ENCODE peak calls at places on chromosomes 12 and 14, in four cellular contexts. A, X, Y and L are unnamed samples. For H3K9me3, the result is how much of the 10 kb centered on the place peaks cover.

GRCh38 chr12:54306925-54307731 is 6.3 kb upstream of the NFE2 start:
- DNase-seq in A (no peak), X (peak), Y (peak), L (no peak)

GRCh38 chr14:93915800-93916199 is 11.3 kb upstream of the FAM181A start:
- DNase-seq in A (no peak), X (no peak), Y (no peak), L (no peak)

GRCh38 chr14:93528884-93529558 is 98.3 kb downstream of the UNC79 start:
- DNase-seq in A (no peak), X (peak), Y (no peak), L (no peak)

GRCh38 chr12:83996671-83997070 is 915.9 kb downstream of the SLC6A15 start:
- DNase-seq in A (no peak), X (peak), Y (no peak), L (no peak)

GRCh38 chr14:104926619-104927431 is 2.1 kb downstream of the PLD4 start:
- DNase-seq in A (no peak), X (no peak), Y (no peak), L (no peak)

GRCh38 chr12:7207866-7208612 is 18.6 kb downstream of the PEX5 start:
- DNase-seq in A (no peak), X (no peak), Y (no peak), L (no peak)

GRCh38 chr14:46769292-46769691 is 117.7 kb upstream of the RPL10L start:
- DNase-seq in A (no peak), X (no peak), Y (no peak), L (no peak)

GRCh38 chr12:68792952-68793351 is 15.0 kb upstream of the MDM2 start:
- DNase-seq in A (no peak), X (peak), Y (no peak), L (no peak)

GRCh38 chr12:86623267-86623666 is 367.1 kb upstream of the MGAT4C start:
- DNase-seq in A (no peak), X (no peak), Y (no peak), L (no peak)

GRCh38 chr12:72282721-72283120 is 10.6 kb downstream of the TRHDE start:
- DNase-seq in A (no peak), X (peak), Y (no peak), L (no peak)

GRCh38 chr12:11756022-11756421 is 106.5 kb downstream of the ETV6 start:
- DNase-seq in A (no peak), X (no peak), Y (no peak), L (no peak)

GRCh38 chr14:98909251-98909944 is 362.6 kb downstream of the BCL11B start:
- DNase-seq in A (no peak), X (peak), Y (no peak), L (no peak)

GRCh38 chr14:71716371-71716770 is 215.9 kb upstream of the RGS6 start:
- DNase-seq in A (no peak), X (no peak), Y (no peak), L (no peak)

GRCh38 chr14:95516554-95517209 is at the start of gene SYNE3:
- DNase-seq in A (peak), X (peak), Y (peak), L (peak)

GRCh38 chr12:51377099-51377984 is 13.9 kb downstream of the GALNT6 start:
- DNase-seq in A (no peak), X (no peak), Y (no peak), L (no peak)

GRCh38 chr12:56267443-56268071 is 815 bp downstream of the COQ10A start:
- DNase-seq in A (no peak), X (no peak), Y (no peak), L (no peak)

GRCh38 chr14:64943981-64944520 is 1.5 kb upstream of the GPX2 start:
- DNase-seq in A (no peak), X (no peak), Y (no peak), L (no peak)

GRCh38 chr12:46841891-46842290 is 16.1 kb upstream of the SLC38A4 start:
- DNase-seq in A (no peak), X (no peak), Y (no peak), L (no peak)

GRCh38 chr14:90567991-90568390 is 171.2 kb downstream of the CALM1 start:
- DNase-seq in A (no peak), X (no peak), Y (no peak), L (no peak)

GRCh38 chr14:63205850-63206249 is 1.6 kb downstream of the RHOJ start:
- DNase-seq in A (no peak), X (no peak), Y (no peak), L (no peak)

GRCh38 chr12:103334447-103334846 is 161.3 kb downstream of the C12orf42 start:
- DNase-seq in A (no peak), X (no peak), Y (no peak), L (no peak)

GRCh38 chr12:105839629-105840127 is 299.1 kb downstream of the NUAK1 start:
- DNase-seq in A (no peak), X (no peak), Y (no peak), L (no peak)

GRCh38 chr14:60707858-60708257 is 16.3 kb downstream of the SIX4 start:
- DNase-seq in A (no peak), X (no peak), Y (no peak), L (no peak)

GRCh38 chr14:73764881-73765280 is 50.7 kb upstream of the PNMA1 start:
- DNase-seq in A (no peak), X (no peak), Y (no peak), L (no peak)

GRCh38 chr14:72532686-72533454 is 361.0 kb downstream of the DPF3 start:
- DNase-seq in A (no peak), X (no peak), Y (no peak), L (no peak)

GRCh38 chr14:57139173-57139572 is 129.5 kb downstream of the EXOC5 start:
- DNase-seq in A (no peak), X (no peak), Y (no peak), L (no peak)

GRCh38 chr14:68513137-68513536 is 279.7 kb downstream of the ZFP36L1 start:
- DNase-seq in A (no peak), X (no peak), Y (no peak), L (no peak)

GRCh38 chr14:54673193-54674121 is 106.5 kb downstream of the SAMD4A start:
- DNase-seq in A (no peak), X (no peak), Y (no peak), L (no peak)

GRCh38 chr12:85468356-85469157 is 188.5 kb downstream of the ALX1 start:
- DNase-seq in A (no peak), X (peak), Y (no peak), L (no peak)

GRCh38 chr12:101599311-101599710 is 4.5 kb downstream of the MYBPC1 start:
- DNase-seq in A (no peak), X (peak), Y (no peak), L (no peak)

GRCh38 chr12:81596558-81596957 is 162.6 kb downstream of the PPFIA2 start:
- DNase-seq in A (no peak), X (no peak), Y (no peak), L (no peak)

GRCh38 chr14:104729835-104730181 is 5.8 kb downstream of the ADSS1 start:
- DNase-seq in A (no peak), X (no peak), Y (no peak), L (no peak)

GRCh38 chr12:94157891-94158495 is 9.6 kb downstream of the PLXNC1 start:
- DNase-seq in A (no peak), X (no peak), Y (no peak), L (no peak)

GRCh38 chr14:56487090-56487667 is 92.4 kb upstream of the TMEM260 start:
- DNase-seq in A (no peak), X (peak), Y (no peak), L (no peak)

GRCh38 chr12:94870511-94870910 is 133.0 kb downstream of the NDUFA12 start:
- DNase-seq in A (no peak), X (no peak), Y (no peak), L (no peak)

GRCh38 chr14:91947196-91948184 is at the start of gene FBLN5:
- DNase-seq in A (peak), X (no peak), Y (peak), L (peak)

GRCh38 chr14:91307652-91308051 is 63.1 kb upstream of the GPR68 start:
- DNase-seq in A (no peak), X (no peak), Y (no peak), L (no peak)

GRCh38 chr14:52121441-52121840 is 52.6 kb upstream of the NID2 start:
- DNase-seq in A (no peak), X (no peak), Y (no peak), L (no peak)

GRCh38 chr14:94599656-94600004 is 12.6 kb upstream of the SERPINA3 start:
- DNase-seq in A (no peak), X (no peak), Y (no peak), L (no peak)

GRCh38 chr14:99996951-99997571 is 68.2 kb upstream of the EVL start:
- DNase-seq in A (no peak), X (peak), Y (no peak), L (no peak)
- H3K9me3 ChIP-seq in A (under half), X (under half), Y (under half), L (under half)

GRCh38 chr14:66623838-66624237 is 115.9 kb downstream of the GPHN start:
- DNase-seq in A (no peak), X (no peak), Y (no peak), L (no peak)
- H3K9me3 ChIP-seq in A (under half), X (under half), Y (under half), L (under half)

DNA sequence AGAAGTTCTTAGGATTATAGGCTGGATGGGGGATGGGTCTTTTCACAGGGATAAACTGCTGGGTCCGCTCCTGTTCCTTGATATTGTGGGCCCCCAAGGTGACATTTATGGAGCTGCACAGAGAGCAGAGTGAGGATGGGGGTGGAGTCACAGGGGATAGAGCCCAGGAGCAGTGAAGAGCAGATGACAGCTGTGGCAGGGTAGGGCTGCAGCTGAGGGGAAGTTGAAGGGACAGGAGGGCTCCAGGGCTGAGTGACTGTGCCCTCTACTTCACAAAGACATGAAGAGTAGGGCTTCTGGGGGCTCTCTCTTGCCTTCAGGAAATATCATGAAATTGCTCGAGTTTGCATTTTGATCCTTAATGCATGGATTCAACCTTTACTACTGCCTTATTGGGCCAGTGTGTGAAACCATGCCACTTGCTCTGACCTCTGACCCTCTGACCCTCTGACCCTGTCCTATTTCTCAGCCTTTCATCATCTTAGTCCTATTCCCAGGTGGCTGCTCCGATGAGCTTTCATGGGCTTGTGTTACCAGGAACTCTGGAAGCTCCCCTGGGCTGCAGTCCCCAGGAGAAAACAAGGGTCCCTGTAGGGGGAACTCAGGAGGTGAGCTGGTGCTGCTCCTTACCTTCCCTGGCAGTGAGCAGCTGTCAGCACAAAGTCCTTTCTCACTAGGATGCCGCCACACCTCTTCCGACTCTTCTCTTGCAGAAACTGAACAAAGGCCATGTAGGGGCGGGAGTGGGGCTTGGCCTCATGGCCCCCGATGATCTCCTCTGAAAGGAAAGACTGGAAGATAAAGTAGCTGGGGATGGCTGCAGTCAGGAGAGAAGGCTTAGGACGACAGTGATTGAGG is 1.6 kb downstream of the GZMH start:
- DNase-seq in A (no peak), X (no peak), Y (no peak), L (no peak)
- H3K9me3 ChIP-seq in A (under half), X (under half), Y (under half), L (under half)

GRCh38 chr14:106872619-106873446 is 1346.5 kb downstream of the TMEM121 start:
- DNase-seq in A (peak), X (peak), Y (peak), L (peak)
- H3K9me3 ChIP-seq in A (under half), X (under half), Y (under half), L (under half)

GRCh38 chr14:41973178-41973577 is 366.5 kb downstream of the LRFN5 start:
- DNase-seq in A (no peak), X (no peak), Y (no peak), L (no peak)

GRCh38 chr14:41972531-41972930 is 365.9 kb downstream of the LRFN5 start:
- DNase-seq in A (no peak), X (no peak), Y (no peak), L (no peak)
- H3K9me3 ChIP-seq in A (under half), X (under half), Y (under half), L (under half)

DNA sequence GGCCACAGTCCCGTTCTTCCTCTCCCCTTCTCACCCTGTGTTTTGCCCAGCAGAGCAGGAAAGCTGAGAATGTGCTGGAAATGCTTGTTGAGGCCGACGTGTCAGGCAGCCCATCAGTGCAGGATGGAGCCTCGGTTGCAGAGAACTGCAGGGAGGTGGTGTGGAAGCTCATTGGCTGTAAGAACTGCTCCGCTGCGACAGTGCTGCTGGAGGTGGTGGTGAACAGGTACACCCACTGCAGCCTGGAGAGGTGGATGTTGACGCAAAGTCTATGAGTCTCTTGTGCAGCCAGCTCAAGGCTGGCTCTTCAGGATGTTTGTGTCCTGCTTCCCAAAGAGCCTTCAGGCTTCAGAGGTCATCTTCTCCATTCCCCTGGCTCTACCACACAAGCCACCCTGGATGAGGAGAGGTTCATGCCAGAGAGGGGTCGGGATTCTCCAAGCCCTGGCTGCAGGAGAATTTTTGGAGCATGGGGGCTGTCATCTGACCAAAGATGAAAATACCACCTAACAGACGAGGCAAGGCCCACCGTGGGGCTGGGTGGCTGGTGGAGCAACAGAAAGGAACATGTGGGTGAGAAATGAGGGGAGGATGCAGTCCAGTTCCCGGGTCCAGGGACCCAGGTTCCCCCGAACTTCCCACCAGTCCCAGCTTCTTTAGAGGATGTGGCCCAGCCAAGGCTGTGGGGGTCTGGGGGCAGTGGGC is 174.1 kb upstream of the PRMT8 start:
- DNase-seq in A (no peak), X (no peak), Y (no peak), L (no peak)
- H3K9me3 ChIP-seq in A (under half), X (under half), Y (under half), L (under half)